ENCODE peak calls at places on chromosomes 2 and 18, in six cellular contexts. One of them, this sample, is unnamed.

GRCh38 chr18:47561316-47561715 is 309.9 kb upstream of the SKOR2 start:
- DNase-seq in stimulated activated CD4-positive, alpha-beta T cell treated with anti-CD3 and anti-CD28 coated beads, Interleukin-15, amount 100 ng/mL, for 24 hours: no peak
- DNase-seq in iris pigment epithelial cell: no peak
- DNase-seq in Right ventricle myocardium superior: no peak
- DNase-seq in SK-N-SH: no peak
- DNase-seq in GM12865: no peak
- DNase-seq in this sample: no peak

GRCh38 chr18:48922801-48923730 is 27.7 kb downstream of the SMAD7 start:
- DNase-seq in stimulated activated CD4-positive, alpha-beta T cell treated with anti-CD3 and anti-CD28 coated beads, Interleukin-15, amount 100 ng/mL, for 24 hours: peak
- DNase-seq in iris pigment epithelial cell: peak
- DNase-seq in Right ventricle myocardium superior: peak
- DNase-seq in SK-N-SH: no peak
- DNase-seq in GM12865: peak
- DNase-seq in this sample: peak

GRCh38 chr2:164514491-164514890 is 106.8 kb downstream of the GRB14 start:
- DNase-seq in stimulated activated CD4-positive, alpha-beta T cell treated with anti-CD3 and anti-CD28 coated beads, Interleukin-15, amount 100 ng/mL, for 24 hours: no peak
- DNase-seq in iris pigment epithelial cell: no peak
- DNase-seq in Right ventricle myocardium superior: no peak
- DNase-seq in SK-N-SH: no peak
- DNase-seq in GM12865: no peak
- DNase-seq in this sample: no peak

GRCh38 chr18:45275367-45276113 is 339.7 kb upstream of the SLC14A2 start:
- DNase-seq in stimulated activated CD4-positive, alpha-beta T cell treated with anti-CD3 and anti-CD28 coated beads, Interleukin-15, amount 100 ng/mL, for 24 hours: no peak
- DNase-seq in iris pigment epithelial cell: peak
- DNase-seq in Right ventricle myocardium superior: no peak
- DNase-seq in SK-N-SH: no peak
- DNase-seq in GM12865: peak
- DNase-seq in this sample: no peak

GRCh38 chr18:33459612-33460011 is 19.1 kb upstream of the CCDC178 start:
- DNase-seq in stimulated activated CD4-positive, alpha-beta T cell treated with anti-CD3 and anti-CD28 coated beads, Interleukin-15, amount 100 ng/mL, for 24 hours: no peak
- DNase-seq in iris pigment epithelial cell: no peak
- DNase-seq in Right ventricle myocardium superior: no peak
- DNase-seq in SK-N-SH: no peak
- DNase-seq in GM12865: no peak
- DNase-seq in this sample: no peak

GRCh38 chr2:25341753-25342371 is at the start of gene DNMT3A:
- DNase-seq in stimulated activated CD4-positive, alpha-beta T cell treated with anti-CD3 and anti-CD28 coated beads, Interleukin-15, amount 100 ng/mL, for 24 hours: peak
- DNase-seq in iris pigment epithelial cell: peak
- DNase-seq in Right ventricle myocardium superior: peak
- DNase-seq in SK-N-SH: peak
- DNase-seq in GM12865: peak
- DNase-seq in this sample: peak

GRCh38 chr2:220855296-220855695 is 716.8 kb downstream of the EPHA4 start:
- DNase-seq in stimulated activated CD4-positive, alpha-beta T cell treated with anti-CD3 and anti-CD28 coated beads, Interleukin-15, amount 100 ng/mL, for 24 hours: no peak
- DNase-seq in iris pigment epithelial cell: peak
- DNase-seq in Right ventricle myocardium superior: no peak
- DNase-seq in SK-N-SH: no peak
- DNase-seq in GM12865: no peak
- DNase-seq in this sample: no peak

GRCh38 chr2:202099515-202099914 is 26.5 kb downstream of the KIAA2012 start:
- DNase-seq in stimulated activated CD4-positive, alpha-beta T cell treated with anti-CD3 and anti-CD28 coated beads, Interleukin-15, amount 100 ng/mL, for 24 hours: no peak
- DNase-seq in iris pigment epithelial cell: no peak
- DNase-seq in Right ventricle myocardium superior: no peak
- DNase-seq in SK-N-SH: no peak
- DNase-seq in GM12865: no peak
- DNase-seq in this sample: no peak